ENCODE peak calls at places on chromosomes 3 and 15, in ten cellular contexts. One of them, this sample, is unnamed.

GRCh38 chr3:10015476-10015904 is 10.7 kb upstream of the FANCD2 start:
- DNase-seq in T47D: peak; percentile 82
- DNase-seq in caudate nucleus: peak; percentile 30
- DNase-seq in SHP77 treated with DMSO at 0.1 percent for 48 hours: no peak
- DNase-seq in Panc1: no peak
- DNase-seq in ovary: peak; percentile 95
- DNase-seq in psoas muscle: peak; percentile 83
- DNase-seq in fibroblast of mammary gland: peak; percentile 97
- DNase-seq in occipital lobe: peak; percentile 45
- DNase-seq in HCT116: no peak
- DNase-seq in this sample: no peak

GRCh38 chr3:15171096-15171495 is 35.0 kb upstream of the CAPN7 start:
- DNase-seq in T47D: peak; percentile 61
- DNase-seq in caudate nucleus: no peak
- DNase-seq in SHP77 treated with DMSO at 0.1 percent for 48 hours: no peak
- DNase-seq in Panc1: no peak
- DNase-seq in ovary: no peak
- DNase-seq in psoas muscle: no peak
- DNase-seq in fibroblast of mammary gland: no peak
- DNase-seq in occipital lobe: no peak
- DNase-seq in HCT116: no peak
- DNase-seq in this sample: peak; percentile 50

GRCh38 chr3:16350041-16350952 is 85.3 kb downstream of the OXNAD1 start:
- DNase-seq in T47D: no peak
- DNase-seq in caudate nucleus: no peak
- DNase-seq in SHP77 treated with DMSO at 0.1 percent for 48 hours: no peak
- DNase-seq in Panc1: no peak
- DNase-seq in ovary: no peak
- DNase-seq in psoas muscle: no peak
- DNase-seq in fibroblast of mammary gland: peak; percentile 89
- DNase-seq in occipital lobe: no peak
- DNase-seq in HCT116: no peak
- DNase-seq in this sample: no peak

GRCh38 chr3:21718161-21718765 is 32.7 kb downstream of the ZNF385D start:
- DNase-seq in T47D: no peak
- DNase-seq in caudate nucleus: no peak
- DNase-seq in SHP77 treated with DMSO at 0.1 percent for 48 hours: no peak
- DNase-seq in Panc1: peak; percentile 32
- DNase-seq in ovary: no peak
- DNase-seq in psoas muscle: no peak
- DNase-seq in fibroblast of mammary gland: peak; percentile 99
- DNase-seq in occipital lobe: no peak
- DNase-seq in HCT116: no peak
- DNase-seq in this sample: no peak

GRCh38 chr15:92074646-92075045 is 221.1 kb downstream of the SLCO3A1 start:
- DNase-seq in T47D: no peak
- DNase-seq in caudate nucleus: no peak
- DNase-seq in SHP77 treated with DMSO at 0.1 percent for 48 hours: no peak
- DNase-seq in Panc1: no peak
- DNase-seq in ovary: no peak
- DNase-seq in psoas muscle: peak; percentile 66
- DNase-seq in fibroblast of mammary gland: peak; percentile 89
- DNase-seq in occipital lobe: no peak
- DNase-seq in HCT116: no peak
- DNase-seq in this sample: no peak

GRCh38 chr3:50502584-50503423 is 630 bp downstream of the CACNA2D2 start:
- DNase-seq in T47D: no peak
- DNase-seq in caudate nucleus: no peak
- DNase-seq in SHP77 treated with DMSO at 0.1 percent for 48 hours: no peak
- DNase-seq in Panc1: no peak
- DNase-seq in ovary: peak; percentile 25
- DNase-seq in psoas muscle: no peak
- DNase-seq in fibroblast of mammary gland: no peak
- DNase-seq in occipital lobe: no peak
- DNase-seq in HCT116: no peak
- DNase-seq in this sample: no peak

GRCh38 chr15:49380912-49381311 is 42.1 kb upstream of the FGF7 start:
- DNase-seq in T47D: no peak
- DNase-seq in caudate nucleus: no peak
- DNase-seq in SHP77 treated with DMSO at 0.1 percent for 48 hours: no peak
- DNase-seq in Panc1: no peak
- DNase-seq in ovary: no peak
- DNase-seq in psoas muscle: no peak
- DNase-seq in fibroblast of mammary gland: peak; percentile 12
- DNase-seq in occipital lobe: no peak
- DNase-seq in HCT116: no peak
- DNase-seq in this sample: no peak

GRCh38 chr3:50549226-50549625 is 18.3 kb downstream of the C3orf18 start:
- DNase-seq in T47D: no peak
- DNase-seq in caudate nucleus: peak; percentile 23
- DNase-seq in SHP77 treated with DMSO at 0.1 percent for 48 hours: no peak
- DNase-seq in Panc1: no peak
- DNase-seq in ovary: no peak
- DNase-seq in psoas muscle: no peak
- DNase-seq in fibroblast of mammary gland: no peak
- DNase-seq in occipital lobe: no peak
- DNase-seq in HCT116: no peak
- DNase-seq in this sample: no peak

GRCh38 chr15:81166949-81167816 is 29.5 kb upstream of the IL16 start:
- DNase-seq in T47D: no peak
- DNase-seq in caudate nucleus: no peak
- DNase-seq in SHP77 treated with DMSO at 0.1 percent for 48 hours: no peak
- DNase-seq in Panc1: no peak
- DNase-seq in ovary: no peak
- DNase-seq in psoas muscle: no peak
- DNase-seq in fibroblast of mammary gland: peak; percentile 56
- DNase-seq in occipital lobe: no peak
- DNase-seq in HCT116: no peak
- DNase-seq in this sample: no peak

GRCh38 chr15:71743861-71744382 is 66.4 kb upstream of the NR2E3 start:
- DNase-seq in T47D: peak; percentile 61
- DNase-seq in caudate nucleus: peak; percentile 5
- DNase-seq in SHP77 treated with DMSO at 0.1 percent for 48 hours: no peak
- DNase-seq in Panc1: no peak
- DNase-seq in ovary: peak; percentile 68
- DNase-seq in psoas muscle: peak; percentile 42
- DNase-seq in fibroblast of mammary gland: peak; percentile 62
- DNase-seq in occipital lobe: no peak
- DNase-seq in HCT116: no peak
- DNase-seq in this sample: peak; percentile 48

GRCh38 chr3:65492249-65492648 is 546.5 kb downstream of the MAGI1 start:
- DNase-seq in T47D: no peak
- DNase-seq in caudate nucleus: no peak
- DNase-seq in SHP77 treated with DMSO at 0.1 percent for 48 hours: no peak
- DNase-seq in Panc1: no peak
- DNase-seq in ovary: no peak
- DNase-seq in psoas muscle: no peak
- DNase-seq in fibroblast of mammary gland: no peak
- DNase-seq in occipital lobe: no peak
- DNase-seq in HCT116: no peak
- DNase-seq in this sample: no peak

GRCh38 chr15:37101634-37102314 is 1.4 kb upstream of the MEIS2 start:
- DNase-seq in T47D: peak; percentile 62
- DNase-seq in caudate nucleus: peak; percentile 52
- DNase-seq in SHP77 treated with DMSO at 0.1 percent for 48 hours: peak; percentile 5
- DNase-seq in Panc1: peak; percentile 32
- DNase-seq in ovary: peak; percentile 81
- DNase-seq in psoas muscle: peak; percentile 84
- DNase-seq in fibroblast of mammary gland: peak; percentile 74
- DNase-seq in occipital lobe: peak; percentile 58
- DNase-seq in HCT116: peak; percentile 21
- DNase-seq in this sample: peak; percentile 80

GRCh38 chr15:94230886-94231727 is at the start of gene MCTP2:
- DNase-seq in T47D: no peak
- DNase-seq in caudate nucleus: no peak
- DNase-seq in SHP77 treated with DMSO at 0.1 percent for 48 hours: no peak
- DNase-seq in Panc1: no peak
- DNase-seq in ovary: peak; percentile 63
- DNase-seq in psoas muscle: peak; percentile 70
- DNase-seq in fibroblast of mammary gland: peak; percentile 60
- DNase-seq in occipital lobe: no peak
- DNase-seq in HCT116: peak; percentile 80
- DNase-seq in this sample: peak; percentile 93

GRCh38 chr3:9072667-9073009 is 109.4 kb upstream of the RAD18 start:
- DNase-seq in T47D: no peak
- DNase-seq in caudate nucleus: no peak
- DNase-seq in SHP77 treated with DMSO at 0.1 percent for 48 hours: no peak
- DNase-seq in Panc1: no peak
- DNase-seq in ovary: no peak
- DNase-seq in psoas muscle: no peak
- DNase-seq in fibroblast of mammary gland: no peak
- DNase-seq in occipital lobe: no peak
- DNase-seq in HCT116: no peak
- DNase-seq in this sample: no peak

GRCh38 chr3:87436781-87437543 is 160.6 kb upstream of the POU1F1 start:
- DNase-seq in T47D: no peak
- DNase-seq in caudate nucleus: no peak
- DNase-seq in SHP77 treated with DMSO at 0.1 percent for 48 hours: no peak
- DNase-seq in Panc1: no peak
- DNase-seq in ovary: no peak
- DNase-seq in psoas muscle: no peak
- DNase-seq in fibroblast of mammary gland: no peak
- DNase-seq in occipital lobe: no peak
- DNase-seq in HCT116: no peak
- DNase-seq in this sample: no peak

GRCh38 chr15:78923480-78924360 is 21.1 kb downstream of the CTSH start:
- DNase-seq in T47D: no peak
- DNase-seq in caudate nucleus: no peak
- DNase-seq in SHP77 treated with DMSO at 0.1 percent for 48 hours: no peak
- DNase-seq in Panc1: no peak
- DNase-seq in ovary: no peak
- DNase-seq in psoas muscle: no peak
- DNase-seq in fibroblast of mammary gland: no peak
- DNase-seq in occipital lobe: no peak
- DNase-seq in HCT116: no peak
- DNase-seq in this sample: no peak

GRCh38 chr15:94844533-94845390 is 613.4 kb downstream of the MCTP2 start:
- DNase-seq in T47D: no peak
- DNase-seq in caudate nucleus: no peak
- DNase-seq in SHP77 treated with DMSO at 0.1 percent for 48 hours: no peak
- DNase-seq in Panc1: no peak
- DNase-seq in ovary: peak; percentile 68
- DNase-seq in psoas muscle: peak; percentile 53
- DNase-seq in fibroblast of mammary gland: no peak
- DNase-seq in occipital lobe: no peak
- DNase-seq in HCT116: no peak
- DNase-seq in this sample: no peak

This sample was measured in MM.1S.